ENCODE peak calls at places on chromosomes 13 and 19, in ten cellular contexts. S is activated gamma-delta T cell treated with Interleukin-2 at 50 U/mL for 16 hours; A is globus pallidus; J is T-cell; C is islet precursor cell; Y is lung; Z is HCEC 1CT; U is stimulated activated CD8-positive, alpha-beta memory T cell treated with anti-CD3 and anti-CD28 coated beads, Interleukin-4, amount 100 ng/mL, for 24 hours; V is naive thymus-derived CD4-positive, alpha-beta T cell; M is right atrium auricular region. Q is an unnamed sample.

GRCh38 chr13:76917096-76917495 is 30.9 kb upstream of the KCTD12 start:
- DNase-seq in S (no peak), A (no peak), J (no peak), C (no peak), Y (no peak), Z (no peak), U (no peak), V (no peak), M (no peak), Q (no peak)

GRCh38 chr13:24112791-24113190 is 47.7 kb upstream of the SPATA13 start:
- DNase-seq in S (no peak), A (no peak), J (no peak), C (no peak), Y (no peak), Z (no peak), U (no peak), V (no peak), M (no peak), Q (no peak)

GRCh38 chr19:11142528-11143171 is 12.9 kb downstream of the SPC24 start:
- DNase-seq in S (no peak), A (no peak), J (no peak), C (peak; percentile 99), Y (peak; percentile 93), Z (peak; percentile 93), U (no peak), V (no peak), M (peak; percentile 95), Q (peak; percentile 98)

GRCh38 chr13:44365008-44365407 is 8.6 kb upstream of the SERP2 start:
- DNase-seq in S (no peak), A (no peak), J (no peak), C (no peak), Y (no peak), Z (peak; percentile 63), U (no peak), V (no peak), M (no peak), Q (no peak)

GRCh38 chr19:46625731-46626130 is 842 bp upstream of the PTGIR start:
- DNase-seq in S (no peak), A (no peak), J (no peak), C (no peak), Y (no peak), Z (no peak), U (no peak), V (no peak), M (no peak), Q (no peak)

GRCh38 chr13:76293346-76293745 is 592.9 kb downstream of the KCTD12 start:
- DNase-seq in S (no peak), A (no peak), J (no peak), C (no peak), Y (no peak), Z (peak; percentile 59), U (no peak), V (no peak), M (no peak), Q (no peak)

GRCh38 chr13:99470027-99470426 is 31.2 kb upstream of the TM9SF2 start:
- DNase-seq in S (no peak), A (no peak), J (no peak), C (no peak), Y (no peak), Z (no peak), U (no peak), V (no peak), M (no peak), Q (no peak)

GRCh38 chr13:40784540-40784939 is 4.9 kb upstream of the SLC25A15 start:
- DNase-seq in S (no peak), A (no peak), J (no peak), C (peak; percentile 17), Y (no peak), Z (no peak), U (no peak), V (no peak), M (peak; percentile 40), Q (no peak)

GRCh38 chr19:52665529-52665928 is 27.4 kb upstream of the ZNF83 start:
- DNase-seq in S (no peak), A (no peak), J (no peak), C (no peak), Y (no peak), Z (peak; percentile 2), U (no peak), V (no peak), M (no peak), Q (no peak)

GRCh38 chr13:51668580-51669195 is 84.4 kb downstream of the WDFY2 start:
- DNase-seq in S (no peak), A (no peak), J (no peak), C (no peak), Y (no peak), Z (no peak), U (no peak), V (no peak), M (no peak), Q (no peak)

GRCh38 chr19:49432141-49433073 is 7.2 kb downstream of the GFY start:
- DNase-seq in S (no peak), A (no peak), J (no peak), C (peak; percentile 75), Y (no peak), Z (no peak), U (no peak), V (no peak), M (no peak), Q (no peak)

GRCh38 chr19:277581-278165 is 13.5 kb downstream of the PLPP2 start:
- DNase-seq in S (no peak), A (no peak), J (no peak), C (peak; percentile 72), Y (no peak), Z (no peak), U (no peak), V (no peak), M (peak; percentile 54), Q (peak; percentile 54)

GRCh38 chr19:984165-984967 is at the start of gene WDR18:
- DNase-seq in S (peak; percentile 87), A (peak; percentile 93), J (peak; percentile 63), C (peak; percentile 93), Y (peak; percentile 93), Z (peak; percentile 75), U (peak; percentile 86), V (peak; percentile 84), M (peak; percentile 93), Q (peak; percentile 97)

GRCh38 chr19:58091251-58091995 is 6.6 kb downstream of the ZSCAN18 start:
- DNase-seq in S (no peak), A (no peak), J (no peak), C (no peak), Y (no peak), Z (no peak), U (no peak), V (no peak), M (no peak), Q (no peak)

GRCh38 chr13:45658586-45659235 is 43.2 kb upstream of the ERICH6B start:
- DNase-seq in S (no peak), A (no peak), J (no peak), C (no peak), Y (no peak), Z (peak; percentile 87), U (no peak), V (no peak), M (no peak), Q (no peak)

GRCh38 chr19:41917676-41918075 is 10.6 kb downstream of the ERFL start:
- DNase-seq in S (no peak), A (no peak), J (no peak), C (no peak), Y (no peak), Z (no peak), U (no peak), V (no peak), M (no peak), Q (no peak)

GRCh38 chr13:110575322-110576069 is 14.0 kb upstream of the RAB20 start:
- DNase-seq in S (no peak), A (no peak), J (no peak), C (peak; percentile 79), Y (no peak), Z (peak; percentile 41), U (no peak), V (no peak), M (no peak), Q (no peak)

GRCh38 chr19:17327654-17328516 is 6.8 kb downstream of the ANO8 start:
- DNase-seq in S (peak; percentile 44), A (no peak), J (no peak), C (peak; percentile 98), Y (peak; percentile 83), Z (no peak), U (no peak), V (peak; percentile 61), M (no peak), Q (no peak)

Q was measured in osteocyte.